ENCODE peak calls at places on chromosomes 12 and 14, in five cellular contexts. M, Y, Z, J and R are unnamed samples.
A peak's percentile ranks its signal among the peaks of the same experiment; 100 is the strongest.

GRCh38 chr12:46839964-46840363 is 14.2 kb upstream of the SLC38A4 start:
- DNase-seq in J (no peak), Z (no peak), M (no peak), Y (no peak), R (no peak)

GRCh38 chr12:11648514-11649412 is 711 bp upstream of the ETV6 start:
- DNase-seq in J (peak; percentile 89), Z (peak; percentile 67), M (peak; percentile 76), Y (peak; percentile 61), R (peak; percentile 83)

GRCh38 chr12:93524386-93525133 is 47.9 kb upstream of the SOCS2 start:
- DNase-seq in Y (no peak), Z (no peak), J (no peak), M (no peak), R (no peak)

GRCh38 chr12:43221216-43221615 is 330.8 kb downstream of the ADAMTS20 start:
- DNase-seq in Z (no peak), Y (no peak), M (no peak), J (no peak), R (no peak)

GRCh38 chr14:50026396-50026795 is 90.0 kb downstream of the VCPKMT start:
- DNase-seq in J (no peak), Y (no peak), Z (no peak), M (no peak), R (no peak)

GRCh38 chr14:71181215-71182003 is 274.1 kb downstream of the PCNX1 start:
- DNase-seq in J (no peak), Y (no peak), Z (no peak), M (no peak), R (no peak)

GRCh38 chr14:58746261-58746660 is 108.5 kb downstream of the DACT1 start:
- DNase-seq in M (no peak), J (peak; percentile 69), Y (no peak), Z (no peak), R (no peak)

GRCh38 chr12:42024495-42024830 is 120.2 kb downstream of the GXYLT1 start:
- DNase-seq in M (no peak), J (no peak), Y (no peak), Z (no peak), R (no peak)

GRCh38 chr12:100823988-100824387 is 29.4 kb downstream of the ANO4 start:
- DNase-seq in M (no peak), J (no peak), Z (no peak), Y (no peak), R (no peak)

GRCh38 chr12:42767998-42768397 is 178.5 kb upstream of the PRICKLE1 start:
- DNase-seq in Y (no peak), M (no peak), J (no peak), Z (no peak), R (no peak)

GRCh38 chr14:63006515-63006914 is 38.7 kb downstream of the KCNH5 start:
- DNase-seq in Z (no peak), J (no peak), M (no peak), Y (no peak), R (no peak)

GRCh38 chr12:22121224-22121623 is 75.2 kb downstream of the CMAS start:
- DNase-seq in M (no peak), Y (no peak), Z (peak; percentile 62), J (no peak), R (no peak)

GRCh38 chr14:32312010-32312331 is 17.1 kb upstream of the AKAP6 start:
- DNase-seq in Z (no peak), Y (no peak), J (no peak), M (no peak), R (no peak)

GRCh38 chr14:24266344-24267244 is 3.6 kb upstream of the TGM1 start:
- DNase-seq in M (no peak), Y (no peak), Z (no peak), J (no peak), R (no peak)

GRCh38 chr12:4307593-4308333 is 13.2 kb upstream of the TIGAR start:
- DNase-seq in M (peak; percentile 72), J (peak; percentile 76), Y (peak; percentile 21), Z (no peak), R (peak; percentile 68)

GRCh38 chr14:26872510-26872909 is 274.7 kb upstream of the NOVA1 start:
- DNase-seq in Z (no peak), Y (no peak), J (no peak), M (no peak), R (no peak)

GRCh38 chr14:22099942-22100763 is 426.5 kb upstream of the OR4E1 start:
- DNase-seq in Z (peak; percentile 72), J (peak; percentile 54), M (no peak), Y (no peak), R (peak; percentile 27)

GRCh38 chr14:91843437-91843836 is 23.9 kb downstream of the TC2N start:
- DNase-seq in Z (no peak), J (no peak), Y (no peak), M (no peak), R (no peak)

GRCh38 chr14:105340821-105341408 is 26.4 kb downstream of the PACS2 start:
- DNase-seq in Z (no peak), M (no peak), J (no peak), Y (no peak), R (no peak)

GRCh38 chr12:128091101-128091795 is 175.7 kb upstream of the TMEM132C start:
- DNase-seq in J (no peak), M (no peak), Y (no peak), Z (no peak), R (no peak)

GRCh38 chr12:88625316-88625715 is 45.0 kb upstream of the KITLG start:
- DNase-seq in Z (no peak), Y (no peak), M (no peak), J (no peak), R (no peak)